ENCODE peak calls at places on chromosomes 6 and 20, in five cellular contexts. I, N, S, T and R are unnamed samples.

GRCh38 chr6:47700051-47700450 is 1.7 kb downstream of the ADGRF4 start:
- DNase-seq in I (no peak), N (peak), S (no peak), T (no peak), R (no peak)

GRCh38 chr6:158353851-158354508 is 41.7 kb downstream of the TULP4 start:
- DNase-seq in I (no peak), N (no peak), S (no peak), T (no peak), R (no peak)

GRCh38 chr6:63807056-63807455 is 171.5 kb downstream of the PHF3 start:
- DNase-seq in I (no peak), N (peak), S (no peak), T (no peak), R (no peak)

GRCh38 chr20:61274326-61274725 is 22.3 kb downstream of the CDH4 start:
- DNase-seq in I (no peak), N (no peak), S (no peak), T (no peak), R (no peak)

GRCh38 chr20:5002077-5002413 is 735 bp upstream of the SLC23A2 start:
- DNase-seq in I (no peak), N (no peak), S (peak), T (no peak), R (no peak)

GRCh38 chr6:159148641-159149040 is 20.6 kb upstream of the FNDC1 start:
- DNase-seq in I (no peak), N (no peak), S (no peak), T (no peak), R (no peak)

GRCh38 chr6:151388997-151389639 is 2.2 kb downstream of the ZBTB2 start:
- DNase-seq in I (no peak), N (no peak), S (no peak), T (no peak), R (peak)

GRCh38 chr6:104623052-104623690 is 236.5 kb downstream of the HACE1 start:
- DNase-seq in I (no peak), N (peak), S (no peak), T (no peak), R (peak)

GRCh38 chr6:157089851-157090250 is 233.5 kb downstream of the TMEM242 start:
- DNase-seq in I (no peak), N (no peak), S (no peak), T (no peak), R (no peak)

GRCh38 chr6:158031191-158031444 is 49.5 kb downstream of the SYNJ2 start:
- DNase-seq in I (no peak), N (no peak), S (no peak), T (no peak), R (no peak)

GRCh38 chr20:45368221-45368980 is 5.4 kb downstream of the SYS1 start:
- DNase-seq in I (peak), N (no peak), S (no peak), T (no peak), R (peak)

GRCh38 chr20:53706008-53706481 is 112.4 kb upstream of the ZNF217 start:
- DNase-seq in I (no peak), N (no peak), S (no peak), T (no peak), R (no peak)

GRCh38 chr6:121653624-121654008 is 218.2 kb downstream of the GJA1 start:
- DNase-seq in I (no peak), N (no peak), S (no peak), T (no peak), R (no peak)

GRCh38 chr20:19758888-19759331 is 852 bp downstream of the RIN2 start:
- DNase-seq in I (no peak), N (peak), S (peak), T (no peak), R (no peak)

GRCh38 chr6:130500693-130501092 is 134.9 kb downstream of the TMEM200A start:
- DNase-seq in I (no peak), N (no peak), S (no peak), T (no peak), R (no peak)

GRCh38 chr20:3887870-3888614 is 1.1 kb upstream of the PANK2 start:
- DNase-seq in I (no peak), N (peak), S (no peak), T (peak), R (no peak)

GRCh38 chr6:30979076-30979475 is 4.4 kb upstream of the MUC21 start:
- DNase-seq in I (no peak), N (no peak), S (no peak), T (no peak), R (no peak)

GRCh38 chr20:34300809-34301586 is 2.2 kb downstream of the AHCY start:
- DNase-seq in I (no peak), N (no peak), S (no peak), T (no peak), R (no peak)

GRCh38 chr6:130362128-130362527 is 3.7 kb upstream of the TMEM200A start:
- DNase-seq in I (no peak), N (no peak), S (no peak), T (no peak), R (peak)

GRCh38 chr6:16129623-16130243 is 847 bp downstream of the MYLIP start:
- DNase-seq in I (no peak), N (no peak), S (peak), T (no peak), R (no peak)

GRCh38 chr20:64053841-64054661 is 4.6 kb upstream of the SOX18 start:
- DNase-seq in I (no peak), N (peak), S (peak), T (peak), R (no peak)

GRCh38 chr6:97705568-97705967 is 422.6 kb upstream of the MMS22L start:
- DNase-seq in I (no peak), N (peak), S (no peak), T (peak), R (no peak)

GRCh38 chr6:76835695-76836094 is 627.6 kb downstream of the HTR1B start:
- DNase-seq in I (no peak), N (no peak), S (no peak), T (no peak), R (no peak)

GRCh38 chr6:128252293-128253176 is 267.9 kb downstream of the PTPRK start:
- DNase-seq in I (no peak), N (no peak), S (no peak), T (no peak), R (no peak)

GRCh38 chr6:52333840-52334200 is 28.1 kb upstream of the PAQR8 start:
- DNase-seq in I (no peak), N (no peak), S (no peak), T (no peak), R (peak)

GRCh38 chr6:44071670-44072451 is 55.4 kb downstream of the MRPL14 start:
- DNase-seq in I (no peak), N (no peak), S (no peak), T (no peak), R (no peak)
- H3K4me3 ChIP-seq in I (no peak), N (no peak), S (no peak), T (no peak), R (no peak)

DNA sequence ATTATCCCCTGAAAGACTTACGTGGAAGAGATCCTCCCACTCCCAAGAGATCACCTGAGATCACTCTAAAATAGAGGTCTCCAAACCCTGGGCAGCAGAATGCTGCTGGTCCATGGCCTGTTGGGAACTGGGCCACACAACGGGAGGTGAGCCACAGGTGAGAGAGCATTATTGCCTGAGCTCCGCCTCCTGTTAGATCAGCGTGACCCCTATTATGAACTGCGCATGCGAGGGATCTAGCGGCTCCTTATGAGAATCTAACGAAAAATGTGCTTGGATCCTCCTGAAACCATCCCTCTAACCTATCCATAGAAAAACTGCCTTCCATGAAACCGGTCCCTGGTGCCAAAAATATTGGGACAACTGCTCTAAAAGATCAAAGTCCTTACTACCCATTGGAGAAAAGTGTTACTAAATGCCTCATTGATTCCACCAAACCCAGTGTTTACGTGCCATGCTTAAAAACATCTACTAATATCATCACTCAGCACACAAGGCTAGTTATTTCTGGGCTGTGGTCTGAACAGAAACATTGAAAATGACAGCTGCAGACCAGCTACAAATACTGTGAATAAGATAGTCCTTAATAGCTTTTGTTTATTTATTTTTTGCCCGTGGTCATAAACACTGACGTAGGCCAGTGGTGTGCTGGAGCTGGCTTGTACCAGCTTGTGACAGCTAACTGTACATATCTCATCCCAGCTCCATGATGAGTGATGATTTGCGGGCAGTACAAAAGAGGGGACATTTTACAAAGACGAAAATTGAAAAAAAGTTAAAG is 1057.2 kb downstream of the EPHA7 start:
- DNase-seq in I (no peak), N (no peak), S (no peak), T (no peak), R (no peak)
- H3K4me3 ChIP-seq in I (no peak), N (no peak), S (no peak), T (no peak), R (no peak)

DNA sequence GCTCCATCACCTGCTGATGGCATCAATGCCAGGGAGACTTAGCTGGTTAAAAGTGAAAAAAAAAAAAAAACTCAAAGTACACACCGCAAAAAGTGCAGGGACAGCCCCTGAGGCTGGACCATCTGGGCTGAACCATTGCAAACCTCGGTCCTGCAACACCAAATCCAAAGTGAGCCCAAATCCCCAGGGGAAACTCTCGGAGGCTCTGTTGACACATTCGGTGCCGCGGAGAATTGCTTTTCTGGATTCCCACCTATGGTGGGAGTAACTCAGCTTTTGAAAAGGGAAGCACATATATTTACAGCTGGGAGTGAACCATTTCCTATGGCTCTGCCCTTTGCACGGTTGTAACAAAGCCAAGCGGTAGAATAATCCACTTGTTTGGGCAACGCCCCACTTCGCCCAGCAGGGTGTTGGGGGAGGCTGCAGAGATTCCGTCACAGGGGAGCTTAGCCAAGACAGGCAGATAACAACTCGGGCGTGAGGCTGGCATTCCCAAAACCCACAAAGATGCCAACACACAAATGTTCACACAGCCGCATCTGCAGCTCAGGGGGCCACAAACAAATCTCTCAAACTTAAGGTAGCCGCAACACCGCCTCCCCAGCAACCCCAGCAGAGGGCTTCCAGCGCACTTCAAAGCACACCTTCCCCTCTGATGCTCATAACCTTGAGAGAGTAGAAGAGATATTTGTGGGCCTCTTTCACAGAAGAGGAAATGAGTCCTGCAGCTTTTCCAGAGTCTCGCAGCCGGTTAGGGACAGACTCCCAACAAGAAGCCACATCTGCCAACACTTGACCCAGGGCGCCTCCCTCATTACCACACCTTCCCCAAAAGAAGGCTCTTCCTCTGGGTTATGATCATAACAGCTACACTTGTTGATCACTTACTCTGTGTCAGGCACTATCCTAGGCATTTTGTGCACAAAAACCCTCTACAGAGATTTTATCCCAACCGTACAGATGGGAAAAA is 11.4 kb downstream of the ZC3H12D start:
- DNase-seq in I (no peak), N (peak), S (no peak), T (no peak), R (peak)
- H3K4me3 ChIP-seq in I (no peak), N (no peak), S (no peak), T (no peak), R (no peak)

GRCh38 chr20:58670097-58670496 is 19.0 kb downstream of the STX16 start:
- DNase-seq in I (no peak), N (no peak), S (no peak), T (no peak), R (no peak)
- H3K4me3 ChIP-seq in I (no peak), N (no peak), S (no peak), T (no peak), R (no peak)

GRCh38 chr6:35786810-35787209 is 6.0 kb downstream of the CLPSL1 start:
- DNase-seq in I (no peak), N (no peak), S (no peak), T (no peak), R (no peak)
- H3K4me3 ChIP-seq in I (no peak), N (no peak), S (no peak), T (no peak), R (no peak)

GRCh38 chr6:56693246-56693607 is 50.5 kb upstream of the DST start:
- DNase-seq in I (no peak), N (peak), S (peak), T (no peak), R (no peak)
- H3K4me3 ChIP-seq in I (no peak), N (peak), S (peak), T (no peak), R (no peak)

GRCh38 chr20:41615110-41615509 is 3.1 kb downstream of the CHD6 start:
- DNase-seq in I (no peak), N (no peak), S (no peak), T (no peak), R (no peak)
- H3K4me3 ChIP-seq in I (no peak), N (no peak), S (no peak), T (no peak), R (no peak)

GRCh38 chr6:33788694-33789549 is at the start of gene LEMD2:
- DNase-seq in I (peak), N (peak), S (peak), T (peak), R (peak)

GRCh38 chr6:33790306-33790855 is 1.5 kb upstream of the LEMD2 start:
- DNase-seq in I (no peak), N (no peak), S (no peak), T (no peak), R (no peak)

GRCh38 chr6:33789550-33789895 is 593 bp upstream of the LEMD2 start:
- DNase-seq in I (no peak), N (no peak), S (no peak), T (no peak), R (no peak)

GRCh38 chr6:33792990-33793389 is 4.1 kb upstream of the LEMD2 start:
- DNase-seq in I (no peak), N (no peak), S (no peak), T (no peak), R (no peak)

DNA sequence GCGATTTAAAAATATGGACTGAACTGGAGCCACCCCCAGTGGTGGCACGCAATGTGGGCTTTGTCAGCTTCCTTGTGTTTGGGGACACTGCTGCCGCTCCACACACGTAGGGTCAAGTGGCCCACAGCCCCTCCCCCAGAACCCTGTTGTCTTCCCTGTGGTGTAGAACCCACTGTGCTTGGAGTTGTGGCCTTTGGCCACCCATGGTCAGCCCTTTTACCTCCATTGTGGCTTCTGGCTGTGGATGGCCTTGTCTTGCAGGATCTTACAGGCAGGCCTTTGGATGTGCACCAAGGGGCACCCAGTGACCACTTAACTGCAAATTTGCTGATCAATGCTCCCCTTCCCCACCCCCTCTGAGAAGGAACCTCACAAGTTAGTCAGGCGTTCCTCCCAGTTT is 2.0 kb upstream of the LEMD2 start:
- DNase-seq in I (no peak), N (no peak), S (no peak), T (no peak), R (no peak)
- H3K4me3 ChIP-seq in I (no peak), N (no peak), S (no peak), T (no peak), R (no peak)

GRCh38 chr20:31740208-31740607 is 1.1 kb downstream of the TPX2 start:
- DNase-seq in I (no peak), N (no peak), S (no peak), T (no peak), R (peak)
- H3K4me3 ChIP-seq in I (no peak), N (peak), S (no peak), T (peak), R (peak)